ENCODE peak calls at places on chromosomes 4 and X, in ten cellular contexts. One of them, this sample, is unnamed.
A peak's percentile ranks its signal among the peaks of the same experiment; 100 is the strongest.

GRCh38 chr4:162640152-162640551 is 476.4 kb upstream of the FSTL5 start:
- DNase-seq in sigmoid colon: no peak
- DNase-seq in A549: no peak
- DNase-seq in suprapubic skin: no peak
- DNase-seq in GM12878: no peak
- DNase-seq in stomach: no peak
- DNase-seq in esophagus muscularis mucosa: no peak
- DNase-seq in K562: no peak
- DNase-seq in tibial nerve: no peak
- DNase-seq in transverse colon: no peak
- DNase-seq in this sample: no peak

GRCh38 chr4:24228692-24229091 is 338.8 kb upstream of the PPARGC1A start:
- DNase-seq in transverse colon: no peak
- DNase-seq in GM12878: no peak
- DNase-seq in suprapubic skin: no peak
- DNase-seq in tibial nerve: no peak
- DNase-seq in A549: no peak
- DNase-seq in stomach: no peak
- DNase-seq in sigmoid colon: no peak
- DNase-seq in esophagus muscularis mucosa: no peak
- DNase-seq in K562: no peak
- DNase-seq in this sample: no peak

GRCh38 chr4:10023806-10024205 is 2.5 kb upstream of the SLC2A9 start:
- DNase-seq in esophagus muscularis mucosa: no peak
- DNase-seq in GM12878: no peak
- DNase-seq in stomach: no peak
- DNase-seq in A549: no peak
- DNase-seq in transverse colon: no peak
- DNase-seq in suprapubic skin: peak; percentile 75
- DNase-seq in K562: no peak
- DNase-seq in tibial nerve: no peak
- DNase-seq in sigmoid colon: peak; percentile 58
- DNase-seq in this sample: no peak

GRCh38 chrX:106973433-106974149 is 26.4 kb downstream of the MORC4 start:
- DNase-seq in GM12878: no peak
- DNase-seq in transverse colon: no peak
- DNase-seq in K562: no peak
- DNase-seq in suprapubic skin: no peak
- DNase-seq in esophagus muscularis mucosa: no peak
- DNase-seq in sigmoid colon: no peak
- DNase-seq in tibial nerve: no peak
- DNase-seq in A549: no peak
- DNase-seq in stomach: no peak
- DNase-seq in this sample: no peak

GRCh38 chr4:52837716-52838558 is 24.2 kb upstream of the RASL11B start:
- DNase-seq in suprapubic skin: no peak
- DNase-seq in GM12878: no peak
- DNase-seq in K562: no peak
- DNase-seq in A549: no peak
- DNase-seq in stomach: no peak
- DNase-seq in esophagus muscularis mucosa: no peak
- DNase-seq in tibial nerve: no peak
- DNase-seq in transverse colon: no peak
- DNase-seq in sigmoid colon: no peak
- DNase-seq in this sample: no peak

GRCh38 chr4:44232262-44232661 is 216.3 kb downstream of the KCTD8 start:
- DNase-seq in GM12878: no peak
- DNase-seq in transverse colon: no peak
- DNase-seq in K562: no peak
- DNase-seq in tibial nerve: no peak
- DNase-seq in stomach: no peak
- DNase-seq in esophagus muscularis mucosa: no peak
- DNase-seq in A549: no peak
- DNase-seq in suprapubic skin: no peak
- DNase-seq in sigmoid colon: no peak
- DNase-seq in this sample: no peak

GRCh38 chr4:125728568-125728967 is 413.8 kb downstream of the FAT4 start:
- DNase-seq in transverse colon: no peak
- DNase-seq in suprapubic skin: no peak
- DNase-seq in tibial nerve: no peak
- DNase-seq in sigmoid colon: no peak
- DNase-seq in GM12878: no peak
- DNase-seq in esophagus muscularis mucosa: no peak
- DNase-seq in K562: no peak
- DNase-seq in stomach: no peak
- DNase-seq in A549: peak; percentile 15
- DNase-seq in this sample: no peak

GRCh38 chr4:169314906-169315305 is 44.1 kb upstream of the SH3RF1 start:
- DNase-seq in stomach: peak; percentile 92
- DNase-seq in transverse colon: peak; percentile 93
- DNase-seq in K562: no peak
- DNase-seq in suprapubic skin: no peak
- DNase-seq in A549: peak; percentile 31
- DNase-seq in tibial nerve: peak; percentile 29
- DNase-seq in sigmoid colon: peak; percentile 72
- DNase-seq in GM12878: no peak
- DNase-seq in esophagus muscularis mucosa: peak; percentile 90
- DNase-seq in this sample: peak; percentile 86

GRCh38 chr4:23897564-23898109 is 7.8 kb upstream of the PPARGC1A start:
- DNase-seq in GM12878: no peak
- DNase-seq in suprapubic skin: no peak
- DNase-seq in esophagus muscularis mucosa: no peak
- DNase-seq in K562: no peak
- DNase-seq in tibial nerve: no peak
- DNase-seq in A549: no peak
- DNase-seq in stomach: no peak
- DNase-seq in sigmoid colon: no peak
- DNase-seq in transverse colon: no peak
- DNase-seq in this sample: no peak

GRCh38 chrX:109777749-109778148 is 44.7 kb upstream of the ACSL4 start:
- DNase-seq in GM12878: no peak
- DNase-seq in esophagus muscularis mucosa: no peak
- DNase-seq in K562: no peak
- DNase-seq in transverse colon: no peak
- DNase-seq in A549: no peak
- DNase-seq in suprapubic skin: no peak
- DNase-seq in sigmoid colon: no peak
- DNase-seq in tibial nerve: no peak
- DNase-seq in stomach: no peak
- DNase-seq in this sample: no peak

GRCh38 chrX:65451663-65452062 is 82.9 kb downstream of the LAS1L start:
- DNase-seq in K562: peak; percentile 7
- DNase-seq in stomach: no peak
- DNase-seq in transverse colon: peak; percentile 8
- DNase-seq in suprapubic skin: no peak
- DNase-seq in sigmoid colon: no peak
- DNase-seq in tibial nerve: no peak
- DNase-seq in A549: no peak
- DNase-seq in GM12878: no peak
- DNase-seq in esophagus muscularis mucosa: no peak
- DNase-seq in this sample: no peak

GRCh38 chr4:159298502-159298901 is 195.6 kb downstream of the RAPGEF2 start:
- DNase-seq in K562: no peak
- DNase-seq in sigmoid colon: no peak
- DNase-seq in A549: no peak
- DNase-seq in tibial nerve: no peak
- DNase-seq in GM12878: no peak
- DNase-seq in esophagus muscularis mucosa: no peak
- DNase-seq in stomach: no peak
- DNase-seq in transverse colon: no peak
- DNase-seq in suprapubic skin: no peak
- DNase-seq in this sample: no peak

GRCh38 chr4:158873795-158874359 is 105.1 kb downstream of the FNIP2 start:
- DNase-seq in GM12878: no peak
- DNase-seq in stomach: no peak
- DNase-seq in suprapubic skin: no peak
- DNase-seq in transverse colon: no peak
- DNase-seq in K562: no peak
- DNase-seq in tibial nerve: no peak
- DNase-seq in esophagus muscularis mucosa: no peak
- DNase-seq in sigmoid colon: no peak
- DNase-seq in A549: peak; percentile 17
- DNase-seq in this sample: no peak

GRCh38 chr4:153947998-153948397 is 159.1 kb upstream of the SFRP2 start:
- DNase-seq in K562: no peak
- DNase-seq in transverse colon: no peak
- DNase-seq in sigmoid colon: no peak
- DNase-seq in A549: no peak
- DNase-seq in suprapubic skin: no peak
- DNase-seq in GM12878: no peak
- DNase-seq in esophagus muscularis mucosa: no peak
- DNase-seq in tibial nerve: no peak
- DNase-seq in stomach: no peak
- DNase-seq in this sample: no peak

GRCh38 chr4:79025170-79025569 is 85.9 kb upstream of the PAQR3 start:
- DNase-seq in suprapubic skin: no peak
- DNase-seq in stomach: no peak
- DNase-seq in sigmoid colon: no peak
- DNase-seq in tibial nerve: no peak
- DNase-seq in A549: no peak
- DNase-seq in GM12878: no peak
- DNase-seq in esophagus muscularis mucosa: no peak
- DNase-seq in K562: no peak
- DNase-seq in transverse colon: no peak
- DNase-seq in this sample: no peak

GRCh38 chr4:476501-476900 is 22.5 kb downstream of the ZNF721 start:
- DNase-seq in transverse colon: no peak
- DNase-seq in stomach: no peak
- DNase-seq in GM12878: no peak
- DNase-seq in suprapubic skin: no peak
- DNase-seq in esophagus muscularis mucosa: no peak
- DNase-seq in tibial nerve: no peak
- DNase-seq in K562: no peak
- DNase-seq in sigmoid colon: no peak
- DNase-seq in A549: no peak
- DNase-seq in this sample: no peak

GRCh38 chr4:477686-478085 is 21.3 kb downstream of the ZNF721 start:
- DNase-seq in stomach: no peak
- DNase-seq in transverse colon: no peak
- DNase-seq in A549: no peak
- DNase-seq in suprapubic skin: no peak
- DNase-seq in GM12878: no peak
- DNase-seq in esophagus muscularis mucosa: no peak
- DNase-seq in tibial nerve: no peak
- DNase-seq in K562: no peak
- DNase-seq in sigmoid colon: no peak
- DNase-seq in this sample: no peak

GRCh38 chr4:472881-473574 is 25.9 kb downstream of the ZNF721 start:
- DNase-seq in esophagus muscularis mucosa: no peak
- DNase-seq in transverse colon: no peak
- DNase-seq in suprapubic skin: no peak
- DNase-seq in A549: peak; percentile 4
- DNase-seq in sigmoid colon: no peak
- DNase-seq in tibial nerve: no peak
- DNase-seq in stomach: no peak
- DNase-seq in K562: peak; percentile 16
- DNase-seq in GM12878: no peak
- DNase-seq in this sample: no peak

GRCh38 chr4:475962-476361 is 23.0 kb downstream of the ZNF721 start:
- DNase-seq in esophagus muscularis mucosa: no peak
- DNase-seq in sigmoid colon: no peak
- DNase-seq in tibial nerve: no peak
- DNase-seq in GM12878: no peak
- DNase-seq in A549: no peak
- DNase-seq in transverse colon: no peak
- DNase-seq in K562: no peak
- DNase-seq in suprapubic skin: no peak
- DNase-seq in stomach: no peak
- DNase-seq in this sample: no peak

GRCh38 chr4:473575-474457 is 25.1 kb downstream of the ZNF721 start:
- DNase-seq in A549: peak; percentile 96
- DNase-seq in GM12878: peak; percentile 99
- DNase-seq in sigmoid colon: peak; percentile 98
- DNase-seq in esophagus muscularis mucosa: peak; percentile 99
- DNase-seq in K562: peak; percentile 99
- DNase-seq in tibial nerve: peak; percentile 97
- DNase-seq in stomach: peak; percentile 95
- DNase-seq in transverse colon: peak; percentile 95
- DNase-seq in suprapubic skin: peak; percentile 99
- DNase-seq in this sample: peak; percentile 93
- H3K9me3 ChIP-seq in A549: peaks cover 59% of the 10 kb centered on the region
- H3K9me3 ChIP-seq in GM12878: peaks cover 32% of the 10 kb centered on the region
- H3K9me3 ChIP-seq in sigmoid colon: peaks cover 2% of the 10 kb centered on the region
- H3K9me3 ChIP-seq in esophagus muscularis mucosa: peaks cover 5% of the 10 kb centered on the region
- H3K9me3 ChIP-seq in K562: peaks cover 22% of the 10 kb centered on the region
- H3K9me3 ChIP-seq in tibial nerve: peaks cover 33% of the 10 kb centered on the region
- H3K9me3 ChIP-seq in stomach: no peaks in the 10 kb centered on the region
- H3K9me3 ChIP-seq in transverse colon: peaks cover 31% of the 10 kb centered on the region
- H3K9me3 ChIP-seq in suprapubic skin: peaks cover 2% of the 10 kb centered on the region
- H3K9me3 ChIP-seq in this sample: peaks cover 3% of the 10 kb centered on the region

DNA sequence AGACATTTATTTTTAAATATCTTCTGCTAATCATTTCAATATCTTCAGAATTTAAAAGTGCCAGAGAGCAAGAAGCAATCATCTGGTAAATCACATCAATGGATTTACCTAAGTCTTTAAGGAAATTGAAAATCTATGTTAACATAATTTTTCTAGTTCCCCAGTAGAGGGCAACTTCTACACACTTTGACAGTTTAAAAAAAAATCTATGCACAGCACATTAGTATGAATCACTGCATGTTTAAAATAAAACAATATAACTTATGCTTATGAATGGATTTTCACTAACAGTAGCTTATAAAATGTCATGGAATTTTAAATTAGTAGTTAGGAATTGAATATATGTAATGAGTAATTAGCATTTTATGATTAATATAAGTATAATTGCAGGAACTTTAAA is 126.5 kb downstream of the REELD1 start:
- DNase-seq in stomach: no peak
- DNase-seq in esophagus muscularis mucosa: no peak
- DNase-seq in A549: no peak
- DNase-seq in suprapubic skin: no peak
- DNase-seq in K562: no peak
- DNase-seq in sigmoid colon: no peak
- DNase-seq in tibial nerve: no peak
- DNase-seq in transverse colon: no peak
- DNase-seq in GM12878: no peak
- DNase-seq in this sample: no peak
- TF ChIP-seq EP300 in stomach: no peak
- TF ChIP-seq EP300 in esophagus muscularis mucosa: no peak
- TF ChIP-seq EP300 in A549: no peak
- TF ChIP-seq EP300 in suprapubic skin: no peak
- TF ChIP-seq EP300 in K562: no peak
- TF ChIP-seq EP300 in sigmoid colon: no peak
- TF ChIP-seq EP300 in tibial nerve: no peak
- TF ChIP-seq EP300 in transverse colon: no peak
- TF ChIP-seq EP300 in GM12878: no peak
- TF ChIP-seq EP300 in this sample: no peak

GRCh38 chrX:100990139-100990538 is 20.6 kb downstream of the ARL13A start:
- DNase-seq in suprapubic skin: no peak
- DNase-seq in sigmoid colon: no peak
- DNase-seq in GM12878: no peak
- DNase-seq in K562: no peak
- DNase-seq in A549: no peak
- DNase-seq in stomach: no peak
- DNase-seq in transverse colon: no peak
- DNase-seq in tibial nerve: no peak
- DNase-seq in esophagus muscularis mucosa: no peak
- DNase-seq in this sample: no peak
- H3K9me3 ChIP-seq in suprapubic skin: no peaks in the 10 kb centered on the region
- H3K9me3 ChIP-seq in sigmoid colon: no peaks in the 10 kb centered on the region
- H3K9me3 ChIP-seq in GM12878: no peaks in the 10 kb centered on the region
- H3K9me3 ChIP-seq in K562: no peaks in the 10 kb centered on the region
- H3K9me3 ChIP-seq in A549: no peaks in the 10 kb centered on the region
- H3K9me3 ChIP-seq in stomach: no peaks in the 10 kb centered on the region
- H3K9me3 ChIP-seq in transverse colon: no peaks in the 10 kb centered on the region
- H3K9me3 ChIP-seq in tibial nerve: no peaks in the 10 kb centered on the region
- H3K9me3 ChIP-seq in esophagus muscularis mucosa: no peaks in the 10 kb centered on the region
- H3K9me3 ChIP-seq in this sample: no peaks in the 10 kb centered on the region

GRCh38 chrX:2708601-2709200 is 17.6 kb downstream of the CD99 start:
- DNase-seq in sigmoid colon: no peak
- DNase-seq in esophagus muscularis mucosa: no peak
- DNase-seq in A549: no peak
- DNase-seq in GM12878: no peak
- DNase-seq in tibial nerve: no peak
- DNase-seq in K562: no peak
- DNase-seq in transverse colon: no peak
- DNase-seq in stomach: no peak
- DNase-seq in suprapubic skin: no peak
- DNase-seq in this sample: no peak
- TF ChIP-seq EP300 in sigmoid colon: no peak
- TF ChIP-seq EP300 in esophagus muscularis mucosa: no peak
- TF ChIP-seq EP300 in A549: no peak
- TF ChIP-seq EP300 in GM12878: no peak
- TF ChIP-seq EP300 in tibial nerve: no peak
- TF ChIP-seq EP300 in K562: no peak
- TF ChIP-seq EP300 in transverse colon: no peak
- TF ChIP-seq EP300 in stomach: no peak
- TF ChIP-seq EP300 in suprapubic skin: no peak
- TF ChIP-seq EP300 in this sample: no peak